ENCODE peak calls at places on chromosome 15, in four cellular contexts. P, V, F and I are unnamed samples.

GRCh38 chr15:47773163-47773562 is 55.9 kb downstream of the SEMA6D start:
- DNase-seq in F (no peak), P (no peak), V (no peak), I (no peak)

GRCh38 chr15:31241888-31242287 is 84.7 kb upstream of the KLF13 start:
- DNase-seq in P (no peak), F (no peak), V (no peak), I (no peak)

GRCh38 chr15:77702211-77702957 is 69.7 kb upstream of the LINGO1 start:
- DNase-seq in P (no peak), V (no peak), F (no peak), I (peak; percentile 55)

GRCh38 chr15:92091155-92091734 is 237.7 kb downstream of the SLCO3A1 start:
- DNase-seq in F (no peak), V (no peak), P (peak; percentile 68), I (peak; percentile 68)

GRCh38 chr15:29449136-29449535 is 179.5 kb upstream of the NSMCE3 start:
- DNase-seq in F (no peak), V (peak; percentile 41), P (no peak), I (no peak)

GRCh38 chr15:50315814-50316630 is 39.0 kb downstream of the GABPB1 start:
- DNase-seq in F (no peak), V (no peak), P (no peak), I (peak; percentile 62)

GRCh38 chr15:68204776-68205557 is at the start of gene CALML4:
- DNase-seq in F (no peak), V (peak; percentile 75), P (peak; percentile 90), I (no peak)

GRCh38 chr15:84883433-84883832 is 1.0 kb upstream of the SLC28A1 start:
- DNase-seq in P (no peak), V (no peak), F (no peak), I (no peak)

GRCh38 chr15:92051726-92052125 is 198.2 kb downstream of the SLCO3A1 start:
- DNase-seq in P (no peak), V (no peak), F (no peak), I (no peak)

GRCh38 chr15:39075311-39075710 is 505.6 kb upstream of the THBS1 start:
- DNase-seq in F (no peak), P (no peak), V (no peak), I (no peak)

GRCh38 chr15:68542771-68543544 is 35.8 kb upstream of the CORO2B start:
- DNase-seq in F (peak; percentile 49), P (no peak), V (peak; percentile 86), I (peak; percentile 28)

GRCh38 chr15:94231728-94232086 is 346 bp downstream of the MCTP2 start:
- DNase-seq in P (peak; percentile 40), F (no peak), V (no peak), I (peak; percentile 45)

GRCh38 chr15:90603893-90604292 is 74.2 kb downstream of the CRTC3 start:
- DNase-seq in F (no peak), P (peak; percentile 41), V (no peak), I (peak; percentile 27)

GRCh38 chr15:31387483-31388118 is 61.0 kb downstream of the KLF13 start:
- DNase-seq in P (peak; percentile 85), F (no peak), V (peak; percentile 77), I (no peak)

GRCh38 chr15:24954783-24955548 is at the start of the genes SNRPN and SNURF:
- DNase-seq in F (peak; percentile 3), V (peak; percentile 87), P (peak; percentile 77), I (peak; percentile 75)

GRCh38 chr15:94912760-94913159 is 681.4 kb downstream of the MCTP2 start:
- DNase-seq in V (no peak), F (no peak), P (no peak), I (no peak)

GRCh38 chr15:100542290-100542689 is 13.5 kb upstream of the CERS3 start:
- DNase-seq in F (no peak), P (no peak), V (no peak), I (no peak)

GRCh38 chr15:91140561-91140960 is 40.5 kb downstream of the SV2B start:
- DNase-seq in V (no peak), F (no peak), P (no peak), I (no peak)

GRCh38 chr15:24944939-24945338 is 9.8 kb upstream of the SNRPN start:
- DNase-seq in V (no peak), F (no peak), P (no peak), I (no peak)

GRCh38 chr15:99414755-99415731 is 150.7 kb upstream of the MEF2A start:
- DNase-seq in F (no peak), V (peak; percentile 71), P (peak; percentile 21), I (peak; percentile 61)

GRCh38 chr15:80818996-80819395 is 39.8 kb downstream of the CEMIP start:
- DNase-seq in F (no peak), V (no peak), P (no peak), I (no peak)

GRCh38 chr15:65245096-65245849 is 34.0 kb upstream of the CILP start:
- DNase-seq in V (no peak), P (no peak), F (no peak), I (peak; percentile 44)

GRCh38 chr15:85606721-85607120 is 188.0 kb downstream of the KLHL25 start:
- DNase-seq in F (no peak), V (no peak), P (no peak), I (no peak)

GRCh38 chr15:69561071-69561784 is 108.6 kb downstream of the RPLP1 start:
- DNase-seq in P (peak; percentile 79), V (no peak), F (no peak), I (no peak)

GRCh38 chr15:45225506-45226273 is 26.3 kb upstream of the SLC28A2 start:
- DNase-seq in P (no peak), V (no peak), F (no peak), I (no peak)

GRCh38 chr15:93720607-93721006 is 510.8 kb upstream of the MCTP2 start:
- DNase-seq in F (no peak), P (no peak), V (no peak), I (peak; percentile 19)

GRCh38 chr15:71883447-71883846 is 73.1 kb downstream of the NR2E3 start:
- DNase-seq in V (no peak), F (no peak), P (no peak), I (no peak)

GRCh38 chr15:36356978-36357582 is 222.3 kb upstream of the CDIN1 start:
- DNase-seq in F (no peak), V (no peak), P (no peak), I (no peak)

GRCh38 chr15:29319823-29320222 is 50.2 kb upstream of the NSMCE3 start:
- DNase-seq in F (no peak), V (no peak), P (no peak), I (no peak)

GRCh38 chr15:78914027-78914764 is 30.6 kb downstream of the CTSH start:
- DNase-seq in F (no peak), V (no peak), P (peak; percentile 51), I (peak; percentile 29)

GRCh38 chr15:38072007-38072506 is 137.6 kb downstream of the TMCO5A start:
- DNase-seq in F (no peak), V (no peak), P (no peak), I (no peak)
- H3K4me3 ChIP-seq in F (peak overlapping the region; percentile 76), V (peak overlapping the region; percentile 80), P (peak overlapping the region; percentile 49), I (peak overlapping the region; percentile 43)

GRCh38 chr15:56484284-56484683 is 19.3 kb upstream of the MNS1 start:
- DNase-seq in F (no peak), V (no peak), P (no peak), I (no peak)
- TF ChIP-seq CTCF in F (no peak), V (no peak), P (no peak), I (no peak)

GRCh38 chr15:48865387-48866079 is 12.4 kb upstream of the EID1 start:
- DNase-seq in P (no peak), F (no peak), V (no peak), I (no peak)

GRCh38 chr15:48868018-48868417 is 9.9 kb upstream of the EID1 start:
- DNase-seq in P (no peak), V (no peak), F (no peak), I (peak; percentile 64)

GRCh38 chr15:48868549-48868948 is 9.4 kb upstream of the EID1 start:
- DNase-seq in F (no peak), V (no peak), P (no peak), I (peak; percentile 92)

GRCh38 chr15:48862705-48863104 is 15.2 kb upstream of the EID1 start:
- DNase-seq in P (no peak), F (no peak), V (no peak), I (no peak)

DNA sequence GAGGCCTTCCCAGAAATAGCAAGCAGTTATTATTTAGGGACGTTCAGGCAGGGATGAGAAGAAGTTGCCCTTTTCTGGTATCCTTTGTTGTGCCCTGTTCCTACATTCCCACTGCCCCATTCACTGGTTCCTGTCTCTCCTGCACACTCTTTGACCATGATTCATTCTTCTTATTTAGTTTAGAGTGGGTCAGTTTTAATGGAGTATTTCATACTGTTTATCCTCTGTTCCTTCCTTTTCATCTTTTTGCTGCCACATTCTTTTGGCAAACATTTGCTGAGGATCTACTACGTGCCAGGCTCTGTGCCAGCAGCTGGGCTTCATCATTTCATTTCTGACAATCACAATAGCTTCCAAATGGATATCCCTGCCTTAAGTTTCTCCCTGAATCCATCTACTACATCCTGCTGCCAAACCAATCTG is 11.8 kb upstream of the EID1 start:
- DNase-seq in V (no peak), P (no peak), F (no peak), I (no peak)
- H3K4me3 ChIP-seq in V (no peak overlapping the region), P (no peak overlapping the region), F (no peak overlapping the region), I (no peak overlapping the region)

GRCh38 chr15:40440300-40441011 is at the start of gene BAHD1:
- DNase-seq in V (peak; percentile 97), P (peak; percentile 96), F (peak; percentile 84), I (peak; percentile 95)
- TF ChIP-seq CTCF in V (no peak), P (no peak), F (no peak), I (no peak)

GRCh38 chr15:74789171-74789627 is 7.3 kb downstream of the CSK start:
- DNase-seq in F (no peak), V (no peak), P (peak; percentile 75), I (peak; percentile 51)
- H3K4me3 ChIP-seq in F (peak overlapping the region; percentile 37), V (peak overlapping the region; percentile 18), P (peak overlapping the region; percentile 21), I (no peak overlapping the region)

GRCh38 chr15:33699145-33699544 is 269.2 kb upstream of the CHRM5 start:
- DNase-seq in V (no peak), P (no peak), F (no peak), I (no peak)

GRCh38 chr15:33698128-33698527 is 270.2 kb upstream of the CHRM5 start:
- DNase-seq in F (no peak), V (no peak), P (no peak), I (no peak)

GRCh38 chr15:33701304-33701696 is 267.0 kb upstream of the CHRM5 start:
- DNase-seq in P (no peak), F (no peak), V (no peak), I (peak; percentile 24)

GRCh38 chr15:33700695-33701303 is 267.5 kb upstream of the CHRM5 start:
- DNase-seq in F (no peak), V (no peak), P (peak; percentile 65), I (peak; percentile 84)

DNA sequence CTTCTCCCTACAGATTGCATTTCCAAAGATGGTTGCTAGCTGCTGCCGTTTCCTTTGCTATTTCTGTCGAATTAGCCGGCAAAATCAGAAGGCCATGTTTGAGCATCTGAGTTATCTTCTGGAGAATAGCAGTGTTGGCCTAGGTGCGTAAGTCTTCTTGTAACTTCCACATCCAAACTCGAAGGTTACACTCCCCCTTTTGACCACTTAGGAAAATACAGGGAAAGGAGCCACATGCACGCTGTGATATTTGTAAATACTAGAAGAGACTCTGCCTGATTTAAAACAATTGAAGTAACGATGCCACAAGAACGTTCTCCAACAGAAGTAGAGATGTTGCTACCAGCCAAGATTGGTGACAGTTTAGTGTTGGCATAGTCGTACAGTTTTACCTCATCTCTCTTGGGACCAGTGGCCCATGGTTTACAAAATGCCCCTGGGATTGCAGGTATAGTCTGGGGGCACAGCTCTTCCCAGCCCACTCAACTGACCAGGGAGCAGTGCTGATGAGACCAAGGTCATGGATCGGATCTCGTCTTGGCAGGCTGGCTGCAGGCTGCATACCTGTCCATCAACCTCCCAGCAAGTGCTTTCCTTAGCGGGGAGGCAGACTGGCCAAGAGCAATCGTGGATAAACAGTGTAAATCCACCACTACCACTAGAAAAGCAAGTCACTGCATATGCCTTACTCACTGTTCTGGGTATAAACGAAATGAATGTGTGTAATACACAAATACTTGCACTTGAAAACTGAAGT is 268.4 kb upstream of the CHRM5 start:
- DNase-seq in V (no peak), F (no peak), P (no peak), I (peak; percentile 38)
- TF ChIP-seq CTCF in V (no peak), F (no peak), P (no peak), I (peak; percentile 32)